ENCODE peak calls at places on chromosomes 16 and 17, in seven cellular contexts. One of them, this sample, is unnamed.

GRCh38 chr16:80948886-80949502 is 57.7 kb downstream of the CMC2 start:
- DNase-seq in thoracic aorta: no peak
- DNase-seq in left lung: no peak
- DNase-seq in psoas muscle: peak
- DNase-seq in HepG2: peak
- DNase-seq in uterus: no peak
- DNase-seq in lower lobe of right lung: peak
- DNase-seq in this sample: no peak

GRCh38 chr16:69131167-69131748 is 1.1 kb downstream of the CHTF8 start:
- DNase-seq in lower lobe of right lung: no peak
- DNase-seq in thoracic aorta: no peak
- DNase-seq in HepG2: no peak
- DNase-seq in left lung: no peak
- DNase-seq in uterus: no peak
- DNase-seq in psoas muscle: no peak
- DNase-seq in this sample: no peak

GRCh38 chr16:81123092-81123852 is 27.1 kb upstream of the GCSH start:
- DNase-seq in HepG2: peak
- DNase-seq in psoas muscle: no peak
- DNase-seq in uterus: no peak
- DNase-seq in lower lobe of right lung: no peak
- DNase-seq in left lung: no peak
- DNase-seq in thoracic aorta: no peak
- DNase-seq in this sample: no peak

GRCh38 chr16:568401-569258 is 1.1 kb upstream of the PIGQ start:
- DNase-seq in left lung: no peak
- DNase-seq in thoracic aorta: no peak
- DNase-seq in uterus: no peak
- DNase-seq in lower lobe of right lung: no peak
- DNase-seq in HepG2: no peak
- DNase-seq in psoas muscle: no peak
- DNase-seq in this sample: no peak

GRCh38 chr16:68486671-68487495 is 38.6 kb upstream of the SMPD3 start:
- DNase-seq in left lung: no peak
- DNase-seq in lower lobe of right lung: no peak
- DNase-seq in uterus: no peak
- DNase-seq in HepG2: no peak
- DNase-seq in thoracic aorta: no peak
- DNase-seq in psoas muscle: no peak
- DNase-seq in this sample: no peak

GRCh38 chr16:2170587-2171435 is 15.2 kb downstream of the TRAF7 start:
- DNase-seq in uterus: no peak
- DNase-seq in left lung: no peak
- DNase-seq in psoas muscle: no peak
- DNase-seq in thoracic aorta: no peak
- DNase-seq in HepG2: no peak
- DNase-seq in lower lobe of right lung: no peak
- DNase-seq in this sample: no peak

GRCh38 chr16:66476328-66477027 is 49.4 kb downstream of the BEAN1 start:
- DNase-seq in lower lobe of right lung: no peak
- DNase-seq in HepG2: no peak
- DNase-seq in psoas muscle: no peak
- DNase-seq in uterus: no peak
- DNase-seq in thoracic aorta: no peak
- DNase-seq in left lung: no peak
- DNase-seq in this sample: peak

GRCh38 chr17:61361084-61361483 is 38.6 kb upstream of the TBX2 start:
- DNase-seq in lower lobe of right lung: no peak
- DNase-seq in HepG2: peak
- DNase-seq in psoas muscle: no peak
- DNase-seq in left lung: no peak
- DNase-seq in thoracic aorta: no peak
- DNase-seq in uterus: no peak
- DNase-seq in this sample: no peak

GRCh38 chr16:84406006-84406963 is 37.9 kb downstream of the ATP2C2 start:
- DNase-seq in left lung: no peak
- DNase-seq in HepG2: no peak
- DNase-seq in psoas muscle: no peak
- DNase-seq in thoracic aorta: no peak
- DNase-seq in lower lobe of right lung: no peak
- DNase-seq in uterus: no peak
- DNase-seq in this sample: no peak

GRCh38 chr16:87463722-87464690 is 28.8 kb downstream of the ZCCHC14 start:
- DNase-seq in lower lobe of right lung: no peak
- DNase-seq in thoracic aorta: no peak
- DNase-seq in uterus: no peak
- DNase-seq in HepG2: peak
- DNase-seq in left lung: peak
- DNase-seq in psoas muscle: no peak
- DNase-seq in this sample: peak

GRCh38 chr16:27723711-27724490 is 174.0 kb downstream of the KATNIP start:
- DNase-seq in left lung: no peak
- DNase-seq in HepG2: no peak
- DNase-seq in psoas muscle: no peak
- DNase-seq in thoracic aorta: no peak
- DNase-seq in uterus: no peak
- DNase-seq in lower lobe of right lung: no peak
- DNase-seq in this sample: no peak

GRCh38 chr17:77237232-77238008 is 96.7 kb downstream of the SEC14L1 start:
- DNase-seq in psoas muscle: no peak
- DNase-seq in left lung: no peak
- DNase-seq in HepG2: no peak
- DNase-seq in uterus: no peak
- DNase-seq in lower lobe of right lung: peak
- DNase-seq in thoracic aorta: no peak
- DNase-seq in this sample: no peak

GRCh38 chr17:45171338-45172231 is 9.9 kb downstream of the HEXIM2 start:
- DNase-seq in lower lobe of right lung: peak
- DNase-seq in psoas muscle: peak
- DNase-seq in HepG2: peak
- DNase-seq in thoracic aorta: no peak
- DNase-seq in uterus: peak
- DNase-seq in left lung: peak
- DNase-seq in this sample: peak

GRCh38 chr16:5504028-5504758 is 406.6 kb upstream of the EEF2KMT start:
- DNase-seq in psoas muscle: no peak
- DNase-seq in uterus: no peak
- DNase-seq in left lung: no peak
- DNase-seq in HepG2: no peak
- DNase-seq in thoracic aorta: no peak
- DNase-seq in lower lobe of right lung: no peak
- DNase-seq in this sample: no peak
- H3K27ac ChIP-seq in psoas muscle: no peak
- H3K27ac ChIP-seq in uterus: no peak
- H3K27ac ChIP-seq in left lung: no peak
- H3K27ac ChIP-seq in HepG2: no peak
- H3K27ac ChIP-seq in thoracic aorta: no peak
- H3K27ac ChIP-seq in lower lobe of right lung: no peak
- H3K27ac ChIP-seq in this sample: no peak

GRCh38 chr16:65285128-65286120 is 163.6 kb upstream of the CDH11 start:
- DNase-seq in thoracic aorta: no peak
- DNase-seq in uterus: no peak
- DNase-seq in HepG2: no peak
- DNase-seq in psoas muscle: no peak
- DNase-seq in left lung: no peak
- DNase-seq in lower lobe of right lung: no peak
- DNase-seq in this sample: no peak
- TF ChIP-seq CTCF in thoracic aorta: no peak
- TF ChIP-seq CTCF in uterus: no peak
- TF ChIP-seq CTCF in HepG2: no peak
- TF ChIP-seq CTCF in psoas muscle: no peak
- TF ChIP-seq CTCF in left lung: no peak
- TF ChIP-seq CTCF in lower lobe of right lung: no peak
- TF ChIP-seq CTCF in this sample: no peak

GRCh38 chr17:42852351-42852750 is 1.4 kb downstream of the AOC3 start:
- DNase-seq in uterus: no peak
- DNase-seq in thoracic aorta: no peak
- DNase-seq in lower lobe of right lung: no peak
- DNase-seq in left lung: no peak
- DNase-seq in HepG2: no peak
- DNase-seq in psoas muscle: no peak
- DNase-seq in this sample: no peak
- H3K27ac ChIP-seq in uterus: peak
- H3K27ac ChIP-seq in thoracic aorta: peak
- H3K27ac ChIP-seq in lower lobe of right lung: peak
- H3K27ac ChIP-seq in left lung: no peak
- H3K27ac ChIP-seq in HepG2: no peak
- H3K27ac ChIP-seq in psoas muscle: peak
- H3K27ac ChIP-seq in this sample: peak

GRCh38 chr16:85563515-85564276 is 49.4 kb upstream of the GSE1 start:
- DNase-seq in thoracic aorta: no peak
- DNase-seq in lower lobe of right lung: peak
- DNase-seq in left lung: peak
- DNase-seq in HepG2: peak
- DNase-seq in psoas muscle: peak
- DNase-seq in uterus: peak
- DNase-seq in this sample: peak
- TF ChIP-seq CTCF in thoracic aorta: no peak
- TF ChIP-seq CTCF in lower lobe of right lung: peak
- TF ChIP-seq CTCF in left lung: peak
- TF ChIP-seq CTCF in HepG2: peak
- TF ChIP-seq CTCF in psoas muscle: no peak
- TF ChIP-seq CTCF in uterus: peak
- TF ChIP-seq CTCF in this sample: no peak

GRCh38 chr17:76178124-76178523 is 37.1 kb upstream of the FOXJ1 start:
- DNase-seq in lower lobe of right lung: no peak
- DNase-seq in psoas muscle: no peak
- DNase-seq in uterus: no peak
- DNase-seq in HepG2: no peak
- DNase-seq in left lung: no peak
- DNase-seq in thoracic aorta: no peak
- DNase-seq in this sample: no peak
- H3K27ac ChIP-seq in lower lobe of right lung: no peak
- H3K27ac ChIP-seq in psoas muscle: no peak
- H3K27ac ChIP-seq in uterus: no peak
- H3K27ac ChIP-seq in HepG2: no peak
- H3K27ac ChIP-seq in left lung: no peak
- H3K27ac ChIP-seq in thoracic aorta: no peak
- H3K27ac ChIP-seq in this sample: no peak

GRCh38 chr16:21301895-21302291 is 23.8 kb upstream of the CRYM start:
- DNase-seq in HepG2: no peak
- DNase-seq in psoas muscle: no peak
- DNase-seq in left lung: no peak
- DNase-seq in uterus: no peak
- DNase-seq in lower lobe of right lung: no peak
- DNase-seq in thoracic aorta: no peak
- DNase-seq in this sample: no peak

GRCh38 chr16:21302454-21302853 is 24.4 kb upstream of the CRYM start:
- DNase-seq in uterus: no peak
- DNase-seq in lower lobe of right lung: no peak
- DNase-seq in left lung: no peak
- DNase-seq in psoas muscle: no peak
- DNase-seq in thoracic aorta: no peak
- DNase-seq in HepG2: no peak
- DNase-seq in this sample: no peak

GRCh38 chr16:21302898-21303528 is 24.9 kb upstream of the CRYM start:
- DNase-seq in thoracic aorta: no peak
- DNase-seq in left lung: no peak
- DNase-seq in psoas muscle: no peak
- DNase-seq in HepG2: no peak
- DNase-seq in lower lobe of right lung: no peak
- DNase-seq in uterus: no peak
- DNase-seq in this sample: no peak

GRCh38 chr16:21300309-21301167 is 22.4 kb upstream of the CRYM start:
- DNase-seq in left lung: peak
- DNase-seq in thoracic aorta: peak
- DNase-seq in psoas muscle: peak
- DNase-seq in HepG2: peak
- DNase-seq in lower lobe of right lung: peak
- DNase-seq in uterus: peak
- DNase-seq in this sample: peak

GRCh38 chr16:21301168-21301894 is 23.2 kb upstream of the CRYM start:
- DNase-seq in thoracic aorta: peak
- DNase-seq in psoas muscle: peak
- DNase-seq in lower lobe of right lung: peak
- DNase-seq in HepG2: peak
- DNase-seq in left lung: peak
- DNase-seq in uterus: peak
- DNase-seq in this sample: peak
- TF ChIP-seq CTCF in thoracic aorta: peak
- TF ChIP-seq CTCF in psoas muscle: no peak
- TF ChIP-seq CTCF in lower lobe of right lung: peak
- TF ChIP-seq CTCF in HepG2: peak
- TF ChIP-seq CTCF in left lung: no peak
- TF ChIP-seq CTCF in uterus: no peak
- TF ChIP-seq CTCF in this sample: peak

GRCh38 chr16:88762258-88762870 is 22.7 kb downstream of the PIEZO1 start:
- DNase-seq in HepG2: no peak
- DNase-seq in thoracic aorta: no peak
- DNase-seq in lower lobe of right lung: no peak
- DNase-seq in left lung: no peak
- DNase-seq in psoas muscle: no peak
- DNase-seq in uterus: no peak
- DNase-seq in this sample: no peak

GRCh38 chr16:88760424-88761142 is 24.4 kb downstream of the PIEZO1 start:
- DNase-seq in thoracic aorta: no peak
- DNase-seq in lower lobe of right lung: no peak
- DNase-seq in left lung: no peak
- DNase-seq in uterus: no peak
- DNase-seq in psoas muscle: no peak
- DNase-seq in HepG2: no peak
- DNase-seq in this sample: no peak

GRCh38 chr16:88762941-88763340 is 22.1 kb downstream of the PIEZO1 start:
- DNase-seq in left lung: no peak
- DNase-seq in thoracic aorta: no peak
- DNase-seq in psoas muscle: no peak
- DNase-seq in HepG2: no peak
- DNase-seq in lower lobe of right lung: no peak
- DNase-seq in uterus: no peak
- DNase-seq in this sample: no peak

GRCh38 chr16:88761143-88761534 is 23.9 kb downstream of the PIEZO1 start:
- DNase-seq in lower lobe of right lung: no peak
- DNase-seq in thoracic aorta: no peak
- DNase-seq in uterus: no peak
- DNase-seq in left lung: no peak
- DNase-seq in HepG2: no peak
- DNase-seq in psoas muscle: no peak
- DNase-seq in this sample: no peak

GRCh38 chr16:88761830-88762229 is 23.2 kb downstream of the PIEZO1 start:
- DNase-seq in psoas muscle: no peak
- DNase-seq in lower lobe of right lung: no peak
- DNase-seq in thoracic aorta: no peak
- DNase-seq in uterus: no peak
- DNase-seq in HepG2: no peak
- DNase-seq in left lung: no peak
- DNase-seq in this sample: no peak
- H3K27ac ChIP-seq in psoas muscle: no peak
- H3K27ac ChIP-seq in lower lobe of right lung: peak
- H3K27ac ChIP-seq in thoracic aorta: no peak
- H3K27ac ChIP-seq in uterus: peak
- H3K27ac ChIP-seq in HepG2: no peak
- H3K27ac ChIP-seq in left lung: no peak
- H3K27ac ChIP-seq in this sample: no peak

GRCh38 chr16:17411263-17411662 is 59.5 kb downstream of the XYLT1 start:
- DNase-seq in psoas muscle: no peak
- DNase-seq in thoracic aorta: no peak
- DNase-seq in uterus: no peak
- DNase-seq in lower lobe of right lung: no peak
- DNase-seq in left lung: no peak
- DNase-seq in HepG2: no peak
- DNase-seq in this sample: no peak
- TF ChIP-seq CTCF in psoas muscle: no peak
- TF ChIP-seq CTCF in thoracic aorta: no peak
- TF ChIP-seq CTCF in uterus: no peak
- TF ChIP-seq CTCF in lower lobe of right lung: no peak
- TF ChIP-seq CTCF in left lung: no peak
- TF ChIP-seq CTCF in HepG2: no peak
- TF ChIP-seq CTCF in this sample: no peak

GRCh38 chr16:86243123-86243473 is 267.2 kb upstream of the FOXF1 start:
- DNase-seq in lower lobe of right lung: no peak
- DNase-seq in psoas muscle: no peak
- DNase-seq in thoracic aorta: no peak
- DNase-seq in uterus: no peak
- DNase-seq in HepG2: no peak
- DNase-seq in left lung: no peak
- DNase-seq in this sample: no peak
- H3K27ac ChIP-seq in lower lobe of right lung: no peak
- H3K27ac ChIP-seq in psoas muscle: no peak
- H3K27ac ChIP-seq in thoracic aorta: no peak
- H3K27ac ChIP-seq in uterus: no peak
- H3K27ac ChIP-seq in HepG2: no peak
- H3K27ac ChIP-seq in left lung: no peak
- H3K27ac ChIP-seq in this sample: no peak